ENCODE peak calls at places on chromosomes 4 and X, in ten cellular contexts. O is NCI-H1048; Y is activated T-cell treated with anti-CD3 and anti-CD28 coated beads, Interleukin-2, amount 50 U/mL, for 4 hours; Z is activated CD4-positive, alpha-beta T cell treated with anti-CD3 and anti-CD28 coated beads for 48 hours; F is HCT116; T is DMS153; N is EH; U is fibroblast of lung; C is T-helper 2 cell; M is stimulated activated CD4-positive, alpha-beta T cell treated with anti-CD3 and anti-CD28 coated beads, Interleukin-1b, Interleukin-23, amount 100 ng/mL, for 1 hour. G is an unnamed sample.

GRCh38 chr4:188162698-188163097 is 23.5 kb downstream of the TRIML1 start:
- DNase-seq in O (no peak), Y (no peak), Z (no peak), F (no peak), T (no peak), N (no peak), U (no peak), C (no peak), M (no peak), G (no peak)

GRCh38 chr4:119585771-119586170 is 42.8 kb downstream of the PDE5A start:
- DNase-seq in O (no peak), Y (no peak), Z (no peak), F (no peak), T (no peak), N (no peak), U (peak), C (no peak), M (no peak), G (no peak)

GRCh38 chr4:25547343-25547742 is 108.3 kb upstream of the SLC34A2 start:
- DNase-seq in O (no peak), Y (no peak), Z (no peak), F (no peak), T (no peak), N (no peak), U (no peak), C (no peak), M (no peak), G (no peak)

GRCh38 chr4:83651846-83652245 is 115.9 kb downstream of the GPAT3 start:
- DNase-seq in O (no peak), Y (no peak), Z (no peak), F (no peak), T (no peak), N (no peak), U (no peak), C (no peak), M (no peak), G (no peak)

GRCh38 chr4:158067646-158068045 is 105.2 kb downstream of the GASK1B start:
- DNase-seq in O (no peak), Y (no peak), Z (no peak), F (no peak), T (no peak), N (peak), U (no peak), C (no peak), M (no peak), G (no peak)

GRCh38 chrX:46575991-46576392 is 2.4 kb downstream of the CHST7 start:
- DNase-seq in O (no peak), Y (no peak), Z (no peak), F (no peak), T (no peak), N (peak), U (peak), C (peak), M (no peak), G (no peak)

GRCh38 chrX:7972586-7972985 is 45.4 kb upstream of the PNPLA4 start:
- DNase-seq in O (no peak), Y (no peak), Z (no peak), F (no peak), T (no peak), N (no peak), U (peak), C (no peak), M (no peak), G (no peak)

GRCh38 chrX:16144420-16144819 is 21.1 kb downstream of the GRPR start:
- DNase-seq in O (no peak), Y (no peak), Z (no peak), F (no peak), T (no peak), N (peak), U (no peak), C (no peak), M (no peak), G (no peak)

GRCh38 chr4:74311696-74312313 is 3.5 kb downstream of the EPGN start:
- DNase-seq in O (peak), Y (no peak), Z (peak), F (peak), T (peak), N (peak), U (peak), C (peak), M (no peak), G (no peak)

GRCh38 chr4:159220353-159220752 is 117.5 kb downstream of the RAPGEF2 start:
- DNase-seq in O (no peak), Y (no peak), Z (no peak), F (no peak), T (no peak), N (no peak), U (no peak), C (no peak), M (no peak), G (no peak)

GRCh38 chrX:153638436-153639176 is 8.4 kb upstream of the DUSP9 start:
- DNase-seq in O (no peak), Y (no peak), Z (no peak), F (no peak), T (no peak), N (no peak), U (no peak), C (no peak), M (no peak), G (no peak)

GRCh38 chr4:118353452-118353851 is 649 bp upstream of the PRSS12 start:
- DNase-seq in O (no peak), Y (no peak), Z (no peak), F (no peak), T (no peak), N (no peak), U (no peak), C (no peak), M (no peak), G (no peak)

GRCh38 chr4:78129383-78130108 is 72.4 kb downstream of the FRAS1 start:
- DNase-seq in O (no peak), Y (no peak), Z (no peak), F (no peak), T (no peak), N (no peak), U (no peak), C (no peak), M (no peak), G (no peak)

GRCh38 chr4:103372002-103372558 is 173.9 kb upstream of the CENPE start:
- DNase-seq in O (no peak), Y (no peak), Z (no peak), F (no peak), T (no peak), N (no peak), U (no peak), C (no peak), M (no peak), G (no peak)

GRCh38 chr4:149985981-149986380 is 92.3 kb upstream of the DCLK2 start:
- DNase-seq in O (no peak), Y (no peak), Z (no peak), F (no peak), T (no peak), N (no peak), U (no peak), C (peak), M (no peak), G (no peak)

GRCh38 chrX:80721186-80721585 is 88.5 kb downstream of the BRWD3 start:
- DNase-seq in O (no peak), Y (no peak), Z (no peak), F (no peak), T (no peak), N (no peak), U (no peak), C (no peak), M (no peak), G (no peak)

GRCh38 chrX:108307408-108308085 is 130.7 kb downstream of the COL4A6 start:
- DNase-seq in O (no peak), Y (no peak), Z (no peak), F (no peak), T (no peak), N (no peak), U (no peak), C (no peak), M (no peak), G (no peak)

GRCh38 chrX:15790766-15791380 is 589 bp downstream of the ZRSR2 start:
- DNase-seq in O (no peak), Y (no peak), Z (no peak), F (no peak), T (no peak), N (no peak), U (peak), C (peak), M (no peak), G (no peak)

GRCh38 chr4:3317656-3318211 is 24.9 kb downstream of the RGS12 start:
- DNase-seq in O (no peak), Y (no peak), Z (no peak), F (no peak), T (no peak), N (no peak), U (no peak), C (no peak), M (no peak), G (no peak)

GRCh38 chr4:85686398-85686797 is 211.4 kb downstream of the ARHGAP24 start:
- DNase-seq in O (no peak), Y (no peak), Z (no peak), F (no peak), T (no peak), N (no peak), U (no peak), C (no peak), M (no peak), G (no peak)

GRCh38 chr4:110184124-110184790 is 14.2 kb downstream of the ELOVL6 start:
- DNase-seq in O (no peak), Y (no peak), Z (no peak), F (no peak), T (no peak), N (peak), U (no peak), C (no peak), M (no peak), G (no peak)

GRCh38 chr4:15714616-15715015 is 11.8 kb downstream of the BST1 start:
- DNase-seq in O (no peak), Y (no peak), Z (no peak), F (no peak), T (no peak), N (peak), U (peak), C (no peak), M (no peak), G (no peak)

GRCh38 chr4:153589703-153590595 is 94.1 kb upstream of the TLR2 start:
- DNase-seq in O (no peak), Y (no peak), Z (no peak), F (no peak), T (no peak), N (no peak), U (no peak), C (no peak), M (no peak), G (no peak)

GRCh38 chr4:39446842-39447573 is 11.7 kb downstream of the RPL9 start:
- DNase-seq in O (no peak), Y (peak), Z (peak), F (no peak), T (peak), N (peak), U (peak), C (peak), M (no peak), G (peak)

GRCh38 chr4:127143460-127144190 is 489.1 kb upstream of the INTU start:
- DNase-seq in O (no peak), Y (no peak), Z (no peak), F (no peak), T (no peak), N (peak), U (peak), C (no peak), M (no peak), G (no peak)

GRCh38 chr4:102858828-102859464 is 9.8 kb upstream of the CISD2 start:
- DNase-seq in O (no peak), Y (no peak), Z (no peak), F (no peak), T (no peak), N (no peak), U (no peak), C (no peak), M (no peak), G (no peak)

GRCh38 chr4:15003891-15004700 is 1.8 kb downstream of the CPEB2 start:
- DNase-seq in O (no peak), Y (peak), Z (peak), F (no peak), T (no peak), N (peak), U (no peak), C (peak), M (peak), G (peak)

GRCh38 chr4:150310159-150310895 is 232.1 kb downstream of the DCLK2 start:
- DNase-seq in O (no peak), Y (no peak), Z (no peak), F (no peak), T (no peak), N (peak), U (no peak), C (peak), M (no peak), G (no peak)

GRCh38 chr4:7655549-7656243 is 221.0 kb upstream of the PSAPL1 start:
- DNase-seq in O (no peak), Y (no peak), Z (no peak), F (no peak), T (no peak), N (no peak), U (no peak), C (no peak), M (no peak), G (no peak)

GRCh38 chrX:155333701-155334100 is 713 bp downstream of the CLIC2 start:
- DNase-seq in O (no peak), Y (no peak), Z (no peak), F (no peak), T (no peak), N (no peak), U (no peak), C (no peak), M (no peak), G (no peak)

G was measured in stimulated activated naive CD8-positive, alpha-beta T cell treated with anti-CD3 and anti-CD28 coated beads, Interleukin-15, Interleukin-2, amounts not matched to agents 100 U/mL and 50 U/mL, for 24 hours.